ENCODE peak calls at places on chromosomes 11 and 22, in ten cellular contexts. B, X, G, C, Z, W, P, H, N and F are unnamed samples.

GRCh38 chr11:84855846-84856245 is 771.3 kb downstream of the DLG2 start:
- DNase-seq in W (no peak), X (no peak), B (no peak), C (no peak), H (no peak), G (no peak), P (no peak), Z (no peak), N (no peak), F (no peak)

GRCh38 chr11:107882095-107882820 is 23.7 kb upstream of the SLC35F2 start:
- DNase-seq in P (no peak), X (no peak), N (no peak), B (no peak), Z (no peak), H (no peak), W (no peak), G (peak; percentile 14), C (peak; percentile 21), F (no peak)

GRCh38 chr11:22670803-22671202 is 4.4 kb downstream of the GAS2 start:
- DNase-seq in C (no peak), N (no peak), Z (no peak), G (no peak), B (peak; percentile 25), P (no peak), X (peak; percentile 28), H (no peak), W (no peak), F (no peak)

GRCh38 chr11:114612686-114613085 is 17.1 kb upstream of the NXPE4 start:
- DNase-seq in G (no peak), Z (no peak), C (no peak), N (no peak), B (no peak), P (no peak), H (no peak), W (no peak), X (no peak), F (no peak)

GRCh38 chr11:61694971-61695706 is 14.9 kb downstream of the DAGLA start:
- DNase-seq in C (peak; percentile 87), N (no peak), Z (no peak), P (peak; percentile 92), H (peak; percentile 43), G (no peak), B (no peak), W (peak; percentile 89), X (peak; percentile 75), F (no peak)

GRCh38 chr11:33248416-33248957 is 8.7 kb upstream of the HIPK3 start:
- DNase-seq in H (no peak), W (no peak), G (no peak), Z (no peak), X (no peak), C (no peak), N (no peak), B (no peak), P (no peak), F (no peak)

GRCh38 chr11:14974021-14974698 is 2.0 kb upstream of the CALCA start:
- DNase-seq in H (no peak), X (peak; percentile 75), P (no peak), N (peak; percentile 68), W (no peak), Z (no peak), B (no peak), C (no peak), G (no peak), F (no peak)

GRCh38 chr11:103633037-103633788 is 403.2 kb upstream of the DDI1 start:
- DNase-seq in P (no peak), X (peak; percentile 64), G (no peak), B (no peak), W (no peak), N (no peak), C (no peak), H (no peak), Z (no peak), F (no peak)

GRCh38 chr11:81033779-81034550 is 1593.1 kb upstream of the TENM4 start:
- DNase-seq in X (no peak), H (no peak), N (no peak), Z (no peak), G (no peak), W (no peak), C (no peak), B (no peak), P (no peak), F (no peak)

GRCh38 chr22:50338042-50338573 is 5.0 kb upstream of the PPP6R2 start:
- DNase-seq in N (no peak), W (no peak), P (no peak), C (no peak), X (no peak), G (no peak), B (no peak), H (no peak), Z (no peak), F (no peak)

DNA sequence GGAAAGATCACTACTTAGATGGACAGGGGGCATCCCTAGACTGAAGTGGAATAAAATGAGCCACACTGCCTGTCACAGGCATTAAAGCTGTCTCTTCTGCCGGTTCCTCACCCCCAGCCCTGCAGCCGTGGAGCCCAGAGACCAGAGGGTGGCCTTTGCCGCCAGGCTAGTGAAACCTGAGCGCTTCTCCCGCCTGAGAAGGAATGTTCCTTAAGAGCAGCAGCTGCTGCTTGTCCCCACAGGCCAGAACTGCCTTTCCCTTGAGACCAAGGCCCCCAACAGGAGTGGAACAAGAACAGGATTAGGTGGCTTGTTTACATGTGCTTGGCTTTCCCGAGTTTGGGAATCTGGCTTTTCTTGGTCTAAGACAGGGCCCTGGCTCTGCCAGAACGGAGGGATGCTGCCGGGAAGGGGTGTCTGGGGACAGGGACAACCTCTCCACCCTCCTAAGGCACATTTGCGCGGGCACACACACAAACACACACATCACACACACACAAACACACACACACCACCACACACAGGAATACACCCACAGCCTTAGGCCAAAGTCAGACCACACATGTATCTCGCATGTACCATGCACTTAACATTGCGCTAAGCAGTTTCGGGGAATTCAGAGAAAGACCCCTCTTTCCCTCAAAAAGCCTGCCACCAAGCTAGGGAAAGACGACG is 91.8 kb downstream of the FEZ1 start:
- DNase-seq in C (no peak), N (peak; percentile 68), X (peak; percentile 70), B (no peak), H (no peak), P (no peak), G (no peak), Z (no peak), W (peak; percentile 17), F (no peak)
- TF ChIP-seq POLR2AphosphoS5 in C (no peak), N (no peak), X (no peak), B (no peak), H (no peak), P (no peak), G (no peak), Z (no peak), W (no peak), F (no peak)

DNA sequence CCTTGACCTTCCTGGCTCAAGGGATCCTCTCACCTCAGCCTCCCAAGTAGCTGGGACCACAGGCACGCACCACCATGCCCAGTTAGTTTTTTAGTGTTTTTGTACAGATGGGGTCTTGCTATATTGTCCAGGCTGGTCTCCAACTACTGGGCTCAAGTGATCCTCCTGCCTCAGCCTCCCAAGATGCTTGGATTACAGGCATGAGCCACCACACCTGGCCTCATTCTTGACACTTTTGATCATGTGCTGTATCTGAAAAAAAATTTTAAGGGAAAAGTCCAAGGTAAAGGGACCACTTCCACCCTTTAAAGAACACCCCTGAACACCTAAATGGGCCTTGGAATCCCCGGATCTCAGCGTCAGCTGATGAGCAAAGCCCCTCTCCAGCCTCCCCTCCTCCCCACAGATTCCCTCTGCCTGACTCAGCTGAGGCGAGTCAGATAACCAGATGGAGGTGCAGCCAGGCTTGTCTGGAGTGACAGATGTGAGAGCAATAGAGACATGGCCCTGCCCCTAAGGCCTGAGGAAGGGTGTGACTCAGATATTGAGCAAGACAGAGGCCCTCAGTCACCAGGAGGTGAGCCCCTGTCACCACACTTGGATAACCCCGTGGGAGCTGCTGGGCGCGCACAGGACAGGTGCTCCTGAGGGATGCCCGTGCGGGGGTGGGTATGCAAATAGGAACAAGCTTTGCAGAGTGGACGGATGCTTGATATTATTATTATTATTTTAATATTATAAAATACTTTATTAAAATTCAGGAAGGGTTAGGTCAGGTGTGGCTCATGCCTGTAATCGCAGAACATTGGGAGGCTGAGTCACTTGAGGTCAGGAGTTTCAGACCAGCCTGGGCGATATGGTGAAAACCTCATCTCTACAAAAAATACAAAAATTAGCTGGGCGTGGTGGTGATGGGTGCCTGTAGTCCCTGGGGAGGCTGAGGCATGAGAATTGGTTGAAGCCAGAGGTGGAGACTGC is 5.0 kb upstream of the CCDC88B start:
- DNase-seq in P (no peak), X (peak; percentile 56), Z (peak; percentile 90), H (peak; percentile 78), N (no peak), B (peak; percentile 94), C (no peak), W (no peak), G (peak; percentile 95), F (peak; percentile 83)
- TF ChIP-seq POLR2AphosphoS5 in P (no peak), X (no peak), Z (no peak), H (no peak), N (no peak), B (peak; percentile 27), C (peak; percentile 35), W (peak; percentile 14), G (peak; percentile 86), F (peak; percentile 37)

GRCh38 chr22:20530368-20531153 is 23.2 kb downstream of the MED15 start:
- DNase-seq in C (no peak), W (no peak), B (no peak), P (no peak), H (peak; percentile 56), X (no peak), Z (no peak), N (no peak), G (no peak), F (no peak)
- TF ChIP-seq POLR2AphosphoS5 in C (no peak), W (no peak), B (no peak), P (no peak), H (no peak), X (no peak), Z (no peak), N (no peak), G (no peak), F (no peak)

DNA sequence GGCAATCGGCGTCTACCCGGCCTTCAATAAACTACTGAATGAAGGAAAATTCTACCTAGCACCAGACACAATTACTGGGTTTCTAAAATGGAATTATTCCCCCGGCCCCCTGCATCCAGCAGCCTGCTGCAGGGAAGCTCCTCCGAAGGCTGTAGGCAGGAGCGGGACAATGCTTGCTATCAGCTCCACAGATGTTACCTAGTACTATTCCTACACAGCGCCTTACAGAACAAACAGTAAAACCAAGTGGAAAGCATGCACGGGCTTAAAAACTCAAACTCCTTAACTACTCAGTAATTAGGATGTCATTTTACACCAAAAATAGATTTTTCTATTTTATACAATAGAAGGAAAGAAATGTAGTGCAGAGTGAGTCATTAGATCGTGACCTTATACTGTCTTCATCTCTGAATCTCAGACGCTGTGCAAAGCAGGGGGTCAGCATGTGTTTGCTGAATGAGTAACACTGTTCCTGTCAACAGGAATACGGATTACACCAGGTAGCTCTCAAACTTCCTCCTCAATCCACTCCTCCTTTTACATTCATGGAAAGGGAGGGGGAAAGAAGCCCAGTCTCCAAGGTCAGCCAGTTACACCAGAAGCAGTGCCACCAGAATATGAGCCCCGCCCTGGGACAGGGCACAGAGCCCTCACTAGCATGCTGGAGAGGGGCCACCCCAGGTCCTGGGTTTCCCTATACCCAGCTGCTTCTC is 74.9 kb downstream of the PACSIN2 start:
- DNase-seq in H (peak; percentile 71), B (peak; percentile 78), C (no peak), X (no peak), Z (no peak), W (no peak), P (no peak), G (no peak), N (no peak), F (no peak)
- TF ChIP-seq POLR2AphosphoS5 in H (peak; percentile 59), B (no peak), C (peak; percentile 36), X (no peak), Z (no peak), W (no peak), P (no peak), G (no peak), N (no peak), F (no peak)